ENCODE peak calls at places on chromosomes 5 and 9, in five cellular contexts. D is HT-29, U is AG09319, Z is DMS 273 treated with DMSO at 0.1 percent for 48 hours, S is C1 segment of cervical spinal cord. P is an unnamed sample.

GRCh38 chr5:76953551-76954382 is 922 bp downstream of the CRHBP start:
- DNase-seq in U (no peak), D (no peak), S (no peak), Z (no peak), P (no peak)

GRCh38 chr5:16456103-16456832 is 9.3 kb downstream of the ZNF622 start:
- DNase-seq in U (peak; percentile 35), S (no peak), Z (peak; percentile 21), D (peak; percentile 85), P (peak; percentile 79)

GRCh38 chr5:80156156-80156555 is 99.7 kb downstream of the SERINC5 start:
- DNase-seq in U (no peak), S (no peak), Z (no peak), D (no peak), P (no peak)

GRCh38 chr5:25881318-25882036 is 1156.9 kb downstream of the CDH9 start:
- DNase-seq in D (no peak), Z (no peak), S (no peak), U (no peak), P (no peak)

GRCh38 chr5:1144638-1145396 is 33.0 kb upstream of the SLC12A7 start:
- DNase-seq in S (no peak), D (no peak), Z (no peak), U (no peak), P (no peak)

GRCh38 chr9:130429407-130429806 is 15.4 kb upstream of the ASS1 start:
- DNase-seq in D (no peak), S (no peak), U (no peak), Z (no peak), P (no peak)

GRCh38 chr9:122244349-122244748 is 15.6 kb upstream of the LHX6 start:
- DNase-seq in S (no peak), Z (no peak), D (no peak), U (no peak), P (no peak)

GRCh38 chr5:178674334-178674733 is 47.5 kb upstream of the CLK4 start:
- DNase-seq in U (no peak), D (no peak), S (no peak), Z (no peak), P (no peak)

GRCh38 chr5:174535691-174536090 is 188.7 kb upstream of the MSX2 start:
- DNase-seq in D (no peak), U (no peak), Z (no peak), S (no peak), P (no peak)

GRCh38 chr5:78792342-78793055 is 143.9 kb upstream of the LHFPL2 start:
- DNase-seq in U (no peak), Z (no peak), S (no peak), D (no peak), P (no peak)

GRCh38 chr9:136784249-136784996 is 6.7 kb upstream of the TMEM141 start:
- DNase-seq in D (peak; percentile 69), U (no peak), S (no peak), Z (no peak), P (peak; percentile 60)

GRCh38 chr5:74316064-74316586 is 324.4 kb downstream of the ENC1 start:
- DNase-seq in S (no peak), Z (peak; percentile 69), U (peak; percentile 64), D (peak; percentile 96), P (no peak)

GRCh38 chr5:173762930-173763329 is 125.2 kb upstream of the CPEB4 start:
- DNase-seq in U (no peak), D (no peak), S (no peak), Z (no peak), P (no peak)

GRCh38 chr9:99628843-99629242 is 192.8 kb upstream of the NR4A3 start:
- DNase-seq in D (no peak), S (no peak), Z (no peak), U (no peak), P (no peak)

GRCh38 chr5:159099049-159099760 is 511 bp downstream of the EBF1 start:
- DNase-seq in U (no peak), Z (no peak), D (no peak), S (no peak), P (peak; percentile 47)

GRCh38 chr5:81171769-81172168 is 61.4 kb upstream of the CKMT2 start:
- DNase-seq in S (no peak), Z (no peak), D (peak; percentile 93), U (no peak), P (no peak)

GRCh38 chr9:129964901-129965734 is 77.9 kb downstream of the FNBP1 start:
- DNase-seq in U (peak; percentile 81), D (no peak), Z (no peak), S (peak; percentile 6), P (no peak)

GRCh38 chr9:93427655-93428379 is 23.7 kb upstream of the FAM120A start:
- DNase-seq in D (peak; percentile 17), S (no peak), Z (no peak), U (no peak), P (no peak)

GRCh38 chr5:122120957-122121356 is 8.4 kb upstream of the ZNF474 start:
- DNase-seq in U (no peak), S (no peak), Z (no peak), D (no peak), P (no peak)

GRCh38 chr5:90440644-90441043 is 31.1 kb upstream of the CETN3 start:
- DNase-seq in Z (no peak), D (no peak), U (no peak), S (no peak), P (no peak)

GRCh38 chr5:151150484-151151262 is 6.9 kb downstream of the ANXA6 start:
- DNase-seq in D (no peak), U (no peak), Z (peak; percentile 20), S (no peak), P (peak; percentile 64)

GRCh38 chr9:91777437-91777836 is 172.6 kb downstream of the ROR2 start:
- DNase-seq in U (no peak), Z (no peak), S (no peak), D (no peak), P (no peak)

GRCh38 chr9:94139672-94140417 is 55.6 kb downstream of the PTPDC1 start:
- DNase-seq in U (peak; percentile 99), Z (peak; percentile 93), D (peak; percentile 41), S (no peak), P (peak; percentile 81)